ENCODE peak calls at places on chromosomes 1 and 21, in six cellular contexts. One of them, this sample, is unnamed. For H3K27me3, the result is how much of the 10 kb centered on the place peaks cover.

GRCh38 chr1:116506132-116507004 is 64.5 kb downstream of the CD58 start:
- DNase-seq in pancreas: no peak
- DNase-seq in left lung: no peak
- DNase-seq in esophagus squamous epithelium: no peak
- DNase-seq in lung: no peak
- DNase-seq in heart left ventricle: no peak
- DNase-seq in this sample: no peak

GRCh38 chr1:52145137-52145536 is 3.2 kb downstream of the ZFYVE9 start:
- DNase-seq in pancreas: no peak
- DNase-seq in left lung: no peak
- DNase-seq in esophagus squamous epithelium: no peak
- DNase-seq in lung: no peak
- DNase-seq in heart left ventricle: no peak
- DNase-seq in this sample: no peak

GRCh38 chr1:110555807-110556470 is 37.0 kb upstream of the KCNA10 start:
- DNase-seq in pancreas: peak
- DNase-seq in left lung: no peak
- DNase-seq in esophagus squamous epithelium: no peak
- DNase-seq in lung: no peak
- DNase-seq in heart left ventricle: peak
- DNase-seq in this sample: no peak

GRCh38 chr1:4527819-4528218 is 126.6 kb upstream of the AJAP1 start:
- DNase-seq in pancreas: peak
- DNase-seq in left lung: no peak
- DNase-seq in esophagus squamous epithelium: no peak
- DNase-seq in lung: no peak
- DNase-seq in heart left ventricle: no peak
- DNase-seq in this sample: no peak

GRCh38 chr1:109925159-109925990 is 14.7 kb downstream of the CSF1 start:
- DNase-seq in pancreas: no peak
- DNase-seq in left lung: no peak
- DNase-seq in esophagus squamous epithelium: no peak
- DNase-seq in lung: no peak
- DNase-seq in heart left ventricle: no peak
- DNase-seq in this sample: no peak

GRCh38 chr1:24586970-24587820 is 31.3 kb downstream of the NCMAP start:
- DNase-seq in pancreas: no peak
- DNase-seq in left lung: no peak
- DNase-seq in esophagus squamous epithelium: no peak
- DNase-seq in lung: peak
- DNase-seq in heart left ventricle: no peak
- DNase-seq in this sample: no peak

GRCh38 chr1:180182721-180183311 is 28.1 kb downstream of the QSOX1 start:
- DNase-seq in pancreas: no peak
- DNase-seq in left lung: peak
- DNase-seq in esophagus squamous epithelium: no peak
- DNase-seq in lung: no peak
- DNase-seq in heart left ventricle: no peak
- DNase-seq in this sample: no peak

GRCh38 chr1:84355556-84355955 is 42.7 kb upstream of the DNASE2B start:
- DNase-seq in pancreas: no peak
- DNase-seq in left lung: no peak
- DNase-seq in esophagus squamous epithelium: no peak
- DNase-seq in lung: no peak
- DNase-seq in heart left ventricle: no peak
- DNase-seq in this sample: no peak

GRCh38 chr1:178513278-178513983 is 522 bp downstream of the TEX35 start:
- DNase-seq in pancreas: no peak
- DNase-seq in left lung: no peak
- DNase-seq in esophagus squamous epithelium: no peak
- DNase-seq in lung: no peak
- DNase-seq in heart left ventricle: no peak
- DNase-seq in this sample: no peak

GRCh38 chr1:30527511-30528140 is 195.8 kb downstream of the MATN1 start:
- DNase-seq in pancreas: no peak
- DNase-seq in left lung: no peak
- DNase-seq in esophagus squamous epithelium: no peak
- DNase-seq in lung: no peak
- DNase-seq in heart left ventricle: peak
- DNase-seq in this sample: no peak

GRCh38 chr1:234125283-234125682 is 220.8 kb downstream of the SLC35F3 start:
- DNase-seq in pancreas: peak
- DNase-seq in left lung: no peak
- DNase-seq in esophagus squamous epithelium: no peak
- DNase-seq in lung: no peak
- DNase-seq in heart left ventricle: no peak
- DNase-seq in this sample: no peak

GRCh38 chr1:14240265-14240664 is 358.2 kb upstream of the KAZN start:
- DNase-seq in pancreas: peak
- DNase-seq in left lung: no peak
- DNase-seq in esophagus squamous epithelium: no peak
- DNase-seq in lung: no peak
- DNase-seq in heart left ventricle: no peak
- DNase-seq in this sample: no peak

GRCh38 chr1:201639391-201639790 is 100.5 kb downstream of the NAV1 start:
- DNase-seq in pancreas: no peak
- DNase-seq in left lung: no peak
- DNase-seq in esophagus squamous epithelium: no peak
- DNase-seq in lung: no peak
- DNase-seq in heart left ventricle: no peak
- DNase-seq in this sample: no peak

GRCh38 chr1:163395767-163396166 is 74.0 kb downstream of the NUF2 start:
- DNase-seq in pancreas: no peak
- DNase-seq in left lung: no peak
- DNase-seq in esophagus squamous epithelium: no peak
- DNase-seq in lung: no peak
- DNase-seq in heart left ventricle: no peak
- DNase-seq in this sample: no peak

GRCh38 chr1:209800984-209801834 is 4.7 kb downstream of the IRF6 start:
- DNase-seq in pancreas: no peak
- DNase-seq in left lung: no peak
- DNase-seq in esophagus squamous epithelium: no peak
- DNase-seq in lung: no peak
- DNase-seq in heart left ventricle: peak
- DNase-seq in this sample: no peak

GRCh38 chr21:33388188-33388587 is 15.0 kb upstream of the IFNGR2 start:
- DNase-seq in pancreas: no peak
- DNase-seq in left lung: no peak
- DNase-seq in esophagus squamous epithelium: no peak
- DNase-seq in lung: no peak
- DNase-seq in heart left ventricle: no peak
- DNase-seq in this sample: no peak

GRCh38 chr1:243447342-243447741 is 191.5 kb downstream of the SDCCAG8 start:
- DNase-seq in pancreas: no peak
- DNase-seq in left lung: no peak
- DNase-seq in esophagus squamous epithelium: no peak
- DNase-seq in lung: no peak
- DNase-seq in heart left ventricle: no peak
- DNase-seq in this sample: no peak

GRCh38 chr21:39156024-39156423 is 27.2 kb downstream of the PSMG1 start:
- DNase-seq in pancreas: no peak
- DNase-seq in left lung: no peak
- DNase-seq in esophagus squamous epithelium: no peak
- DNase-seq in lung: no peak
- DNase-seq in heart left ventricle: no peak
- DNase-seq in this sample: no peak

GRCh38 chr1:28392027-28392652 is 22.6 kb downstream of the PHACTR4 start:
- DNase-seq in pancreas: no peak
- DNase-seq in left lung: no peak
- DNase-seq in esophagus squamous epithelium: no peak
- DNase-seq in lung: no peak
- DNase-seq in heart left ventricle: no peak
- DNase-seq in this sample: no peak

GRCh38 chr1:53294557-53294956 is 33.3 kb downstream of the LRP8 start:
- DNase-seq in pancreas: no peak
- DNase-seq in left lung: no peak
- DNase-seq in esophagus squamous epithelium: no peak
- DNase-seq in lung: no peak
- DNase-seq in heart left ventricle: no peak
- DNase-seq in this sample: no peak

DNA sequence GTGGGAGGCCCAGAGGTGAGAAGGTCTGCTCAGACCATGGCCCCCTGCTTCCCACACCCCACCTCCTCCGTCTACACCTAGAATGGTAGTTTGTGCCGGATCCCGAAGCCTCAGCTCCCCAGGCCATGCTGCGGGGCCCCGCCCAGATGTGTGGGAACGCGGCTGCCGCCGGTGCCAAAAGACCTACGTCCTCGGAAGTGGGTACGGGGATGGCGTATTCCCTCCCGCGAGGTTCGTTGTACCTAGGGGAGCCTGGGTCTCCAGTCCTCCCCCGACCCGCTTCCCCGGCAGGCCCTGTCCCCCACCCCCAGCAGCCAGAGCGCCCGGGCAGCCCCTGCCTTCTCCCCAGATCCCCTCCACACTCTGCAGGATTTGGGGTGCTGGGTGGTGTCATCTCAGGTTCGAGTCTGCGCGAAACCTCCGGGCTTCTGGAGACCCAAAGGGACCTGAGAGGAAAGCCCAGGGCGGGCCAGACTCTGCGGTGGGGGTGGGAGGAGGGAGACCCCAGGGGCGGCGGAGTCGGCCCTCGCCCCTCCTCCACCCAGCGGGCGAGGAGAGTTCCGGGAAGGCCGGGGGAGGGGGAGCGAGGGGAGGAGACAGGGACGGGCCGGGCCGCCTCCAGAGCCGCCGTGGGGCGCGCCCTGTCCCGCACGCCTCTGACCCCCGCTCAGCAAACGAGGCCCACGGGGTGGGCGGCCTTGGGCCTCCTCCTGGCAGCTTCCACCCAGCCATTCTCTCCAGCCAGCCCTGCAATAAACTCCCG is 6.2 kb upstream of the PRDM16 start:
- DNase-seq in pancreas: peak
- DNase-seq in left lung: peak
- DNase-seq in esophagus squamous epithelium: no peak
- DNase-seq in lung: no peak
- DNase-seq in heart left ventricle: no peak
- DNase-seq in this sample: no peak
- H3K27me3 ChIP-seq in pancreas: under half
- H3K27me3 ChIP-seq in left lung: under half
- H3K27me3 ChIP-seq in esophagus squamous epithelium: under half
- H3K27me3 ChIP-seq in lung: under half
- H3K27me3 ChIP-seq in heart left ventricle: under half
- H3K27me3 ChIP-seq in this sample: under half

DNA sequence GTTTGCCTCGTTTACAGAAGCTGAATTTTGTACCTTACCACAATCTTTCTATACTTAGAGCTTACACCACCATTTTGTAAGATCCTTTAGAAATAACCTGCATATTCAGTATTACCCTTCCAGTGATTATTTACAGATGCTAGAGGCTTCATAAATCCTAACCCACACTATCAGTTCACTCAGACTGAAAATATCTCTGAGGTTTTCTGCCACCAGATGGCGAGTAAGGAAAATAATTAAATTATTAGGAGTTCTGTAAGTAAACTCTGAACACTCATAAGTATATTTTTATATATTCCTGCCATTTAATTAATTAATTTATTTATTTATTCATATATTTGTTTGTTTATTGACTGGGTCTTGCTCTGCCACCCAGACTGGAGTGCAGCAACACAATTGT is 1635.2 kb downstream of the PLA2G4A start:
- DNase-seq in pancreas: no peak
- DNase-seq in left lung: no peak
- DNase-seq in esophagus squamous epithelium: no peak
- DNase-seq in lung: no peak
- DNase-seq in heart left ventricle: no peak
- DNase-seq in this sample: no peak
- TF ChIP-seq CTCF in pancreas: no peak
- TF ChIP-seq CTCF in left lung: no peak
- TF ChIP-seq CTCF in esophagus squamous epithelium: no peak
- TF ChIP-seq CTCF in lung: no peak
- TF ChIP-seq CTCF in heart left ventricle: no peak
- TF ChIP-seq CTCF in this sample: no peak

GRCh38 chr1:241413386-241413785 is 56.4 kb upstream of the RGS7 start:
- DNase-seq in pancreas: no peak
- DNase-seq in left lung: no peak
- DNase-seq in esophagus squamous epithelium: no peak
- DNase-seq in lung: no peak
- DNase-seq in heart left ventricle: no peak
- DNase-seq in this sample: no peak

GRCh38 chr1:241412646-241413045 is 55.6 kb upstream of the RGS7 start:
- DNase-seq in pancreas: no peak
- DNase-seq in left lung: no peak
- DNase-seq in esophagus squamous epithelium: no peak
- DNase-seq in lung: no peak
- DNase-seq in heart left ventricle: no peak
- DNase-seq in this sample: no peak

GRCh38 chr1:241411776-241412338 is 54.9 kb upstream of the RGS7 start:
- DNase-seq in pancreas: no peak
- DNase-seq in left lung: no peak
- DNase-seq in esophagus squamous epithelium: no peak
- DNase-seq in lung: no peak
- DNase-seq in heart left ventricle: no peak
- DNase-seq in this sample: no peak

GRCh38 chr1:241411056-241411775 is 54.2 kb upstream of the RGS7 start:
- DNase-seq in pancreas: no peak
- DNase-seq in left lung: no peak
- DNase-seq in esophagus squamous epithelium: no peak
- DNase-seq in lung: no peak
- DNase-seq in heart left ventricle: no peak
- DNase-seq in this sample: no peak

DNA sequence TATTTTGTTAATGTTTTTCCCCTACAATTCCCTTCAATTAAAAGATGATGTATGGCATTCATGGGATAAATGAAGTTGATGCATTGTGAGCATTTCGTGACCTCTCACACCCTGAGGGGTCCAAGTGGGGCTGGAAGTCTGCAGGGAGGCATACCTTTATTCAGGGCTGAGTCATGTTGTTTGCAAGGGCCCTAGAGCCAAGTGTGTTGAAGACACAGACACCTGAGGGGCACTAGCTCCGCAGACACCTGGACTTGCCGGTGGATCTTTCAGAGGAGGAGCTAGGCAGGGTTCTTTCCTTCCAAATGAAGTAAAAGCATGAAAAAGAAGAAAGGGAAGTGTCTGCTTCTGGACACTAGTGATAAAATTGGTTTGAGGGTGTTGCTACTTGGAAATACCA is 57.0 kb upstream of the RGS7 start:
- DNase-seq in pancreas: no peak
- DNase-seq in left lung: no peak
- DNase-seq in esophagus squamous epithelium: no peak
- DNase-seq in lung: no peak
- DNase-seq in heart left ventricle: no peak
- DNase-seq in this sample: no peak
- H3K27me3 ChIP-seq in pancreas: under half
- H3K27me3 ChIP-seq in left lung: under half
- H3K27me3 ChIP-seq in esophagus squamous epithelium: under half
- H3K27me3 ChIP-seq in lung: under half
- H3K27me3 ChIP-seq in heart left ventricle: under half
- H3K27me3 ChIP-seq in this sample: under half

DNA sequence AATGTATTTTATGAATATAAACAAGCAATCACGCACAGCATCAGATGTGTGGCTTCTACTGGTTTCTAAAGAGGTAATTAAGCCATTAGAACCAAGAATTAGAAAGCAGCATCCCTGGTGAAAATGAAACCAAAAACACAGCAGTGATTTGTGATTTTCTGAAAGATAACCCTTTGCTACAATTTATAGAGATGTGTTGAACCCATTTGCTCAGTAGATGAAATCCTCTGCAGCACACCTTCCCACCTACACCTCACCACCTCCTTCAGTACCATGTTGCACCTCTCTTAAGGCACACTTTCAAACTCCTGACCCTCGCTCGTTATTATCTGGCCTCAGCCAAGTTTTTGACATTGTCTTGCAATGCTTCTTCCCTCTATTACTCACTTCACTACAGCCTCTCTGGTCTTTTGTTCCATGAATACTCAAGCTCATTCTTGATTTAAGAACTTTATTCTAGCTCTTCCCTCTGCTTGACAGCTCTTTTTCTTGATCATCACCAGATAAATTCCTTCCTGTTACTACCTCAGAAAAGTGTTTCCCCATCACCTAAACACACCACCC is 38.6 kb downstream of the NSL1 start:
- DNase-seq in pancreas: no peak
- DNase-seq in left lung: no peak
- DNase-seq in esophagus squamous epithelium: no peak
- DNase-seq in lung: no peak
- DNase-seq in heart left ventricle: no peak
- DNase-seq in this sample: no peak
- TF ChIP-seq CTCF in pancreas: no peak
- TF ChIP-seq CTCF in left lung: no peak
- TF ChIP-seq CTCF in esophagus squamous epithelium: no peak
- TF ChIP-seq CTCF in lung: no peak
- TF ChIP-seq CTCF in heart left ventricle: no peak
- TF ChIP-seq CTCF in this sample: no peak